ENCODE peak calls at places on chromosomes 4 and X, in six cellular contexts. One of them, this sample, is unnamed.

GRCh38 chrX:336227-336626 is 17.6 kb upstream of the GTPBP6 start:
- DNase-seq in Caco-2: no peak
- DNase-seq in neural progenitor cell: no peak
- DNase-seq in hepatocyte: no peak
- DNase-seq in cardiac fibroblast: no peak
- DNase-seq in suprapubic skin: no peak
- DNase-seq in this sample: no peak

GRCh38 chr4:147830987-147831386 is 99.1 kb downstream of the ARHGAP10 start:
- DNase-seq in Caco-2: no peak
- DNase-seq in neural progenitor cell: no peak
- DNase-seq in hepatocyte: peak; percentile 21
- DNase-seq in cardiac fibroblast: peak; percentile 62
- DNase-seq in suprapubic skin: no peak
- DNase-seq in this sample: peak; percentile 48

GRCh38 chr4:33200377-33200776 is 2480.2 kb downstream of the PCDH7 start:
- DNase-seq in Caco-2: no peak
- DNase-seq in neural progenitor cell: no peak
- DNase-seq in hepatocyte: no peak
- DNase-seq in cardiac fibroblast: peak; percentile 5
- DNase-seq in suprapubic skin: no peak
- DNase-seq in this sample: no peak

GRCh38 chrX:108163333-108164082 is 71.9 kb downstream of the ATG4A start:
- DNase-seq in Caco-2: no peak
- DNase-seq in neural progenitor cell: no peak
- DNase-seq in hepatocyte: no peak
- DNase-seq in cardiac fibroblast: no peak
- DNase-seq in suprapubic skin: no peak
- DNase-seq in this sample: no peak

GRCh38 chr4:107824367-107825071 is at the start of gene SGMS2:
- DNase-seq in Caco-2: peak; percentile 78
- DNase-seq in neural progenitor cell: peak; percentile 69
- DNase-seq in hepatocyte: peak; percentile 95
- DNase-seq in cardiac fibroblast: peak; percentile 93
- DNase-seq in suprapubic skin: peak; percentile 95
- DNase-seq in this sample: peak; percentile 85

GRCh38 chrX:115957862-115958490 is 212.6 kb upstream of the AGTR2 start:
- DNase-seq in Caco-2: no peak
- DNase-seq in neural progenitor cell: peak; percentile 49
- DNase-seq in hepatocyte: no peak
- DNase-seq in cardiac fibroblast: no peak
- DNase-seq in suprapubic skin: no peak
- DNase-seq in this sample: no peak

GRCh38 chr4:106256190-106256589 is 59.8 kb downstream of the TBCK start:
- DNase-seq in Caco-2: no peak
- DNase-seq in neural progenitor cell: no peak
- DNase-seq in hepatocyte: no peak
- DNase-seq in cardiac fibroblast: no peak
- DNase-seq in suprapubic skin: no peak
- DNase-seq in this sample: no peak

GRCh38 chrX:54865208-54865607 is 55.4 kb upstream of the TRO start:
- DNase-seq in Caco-2: no peak
- DNase-seq in neural progenitor cell: no peak
- DNase-seq in hepatocyte: no peak
- DNase-seq in cardiac fibroblast: no peak
- DNase-seq in suprapubic skin: no peak
- DNase-seq in this sample: no peak

GRCh38 chr4:184815046-184815877 is 10.5 kb downstream of the ACSL1 start:
- DNase-seq in Caco-2: peak; percentile 95
- DNase-seq in neural progenitor cell: peak; percentile 34
- DNase-seq in hepatocyte: peak; percentile 92
- DNase-seq in cardiac fibroblast: peak; percentile 80
- DNase-seq in suprapubic skin: peak; percentile 78
- DNase-seq in this sample: peak; percentile 80

GRCh38 chrX:14039344-14039743 is 9.7 kb upstream of the GEMIN8 start:
- DNase-seq in Caco-2: peak; percentile 34
- DNase-seq in neural progenitor cell: peak; percentile 57
- DNase-seq in hepatocyte: peak; percentile 62
- DNase-seq in cardiac fibroblast: peak; percentile 40
- DNase-seq in suprapubic skin: no peak
- DNase-seq in this sample: peak; percentile 50

GRCh38 chr4:57114973-57115372 is 4.8 kb upstream of the IGFBP7 start:
- DNase-seq in Caco-2: no peak
- DNase-seq in neural progenitor cell: no peak
- DNase-seq in hepatocyte: no peak
- DNase-seq in cardiac fibroblast: no peak
- DNase-seq in suprapubic skin: no peak
- DNase-seq in this sample: peak; percentile 62

GRCh38 chrX:96394566-96394965 is 290.1 kb upstream of the DIAPH2 start:
- DNase-seq in Caco-2: no peak
- DNase-seq in neural progenitor cell: no peak
- DNase-seq in hepatocyte: no peak
- DNase-seq in cardiac fibroblast: no peak
- DNase-seq in suprapubic skin: no peak
- DNase-seq in this sample: no peak

GRCh38 chr4:87058272-87059073 is 123.7 kb downstream of the AFF1 start:
- DNase-seq in Caco-2: no peak
- DNase-seq in neural progenitor cell: peak; percentile 72
- DNase-seq in hepatocyte: peak; percentile 39
- DNase-seq in cardiac fibroblast: no peak
- DNase-seq in suprapubic skin: no peak
- DNase-seq in this sample: no peak

GRCh38 chr4:121951570-121952110 is at the start of gene TRPC3:
- DNase-seq in Caco-2: no peak
- DNase-seq in neural progenitor cell: peak; percentile 67
- DNase-seq in hepatocyte: peak; percentile 47
- DNase-seq in cardiac fibroblast: peak; percentile 7
- DNase-seq in suprapubic skin: peak; percentile 77
- DNase-seq in this sample: peak; percentile 6

GRCh38 chr4:121946644-121947043 is 5.2 kb downstream of the TRPC3 start:
- DNase-seq in Caco-2: no peak
- DNase-seq in neural progenitor cell: no peak
- DNase-seq in hepatocyte: no peak
- DNase-seq in cardiac fibroblast: no peak
- DNase-seq in suprapubic skin: no peak
- DNase-seq in this sample: no peak

GRCh38 chr4:121950680-121951569 is 935 bp downstream of the TRPC3 start:
- DNase-seq in Caco-2: no peak
- DNase-seq in neural progenitor cell: peak; percentile 39
- DNase-seq in hepatocyte: peak; percentile 49
- DNase-seq in cardiac fibroblast: peak; percentile 11
- DNase-seq in suprapubic skin: peak; percentile 79
- DNase-seq in this sample: peak; percentile 16

GRCh38 chr4:121952290-121952689 is 430 bp upstream of the TRPC3 start:
- DNase-seq in Caco-2: no peak
- DNase-seq in neural progenitor cell: no peak
- DNase-seq in hepatocyte: no peak
- DNase-seq in cardiac fibroblast: no peak
- DNase-seq in suprapubic skin: no peak
- DNase-seq in this sample: no peak

DNA sequence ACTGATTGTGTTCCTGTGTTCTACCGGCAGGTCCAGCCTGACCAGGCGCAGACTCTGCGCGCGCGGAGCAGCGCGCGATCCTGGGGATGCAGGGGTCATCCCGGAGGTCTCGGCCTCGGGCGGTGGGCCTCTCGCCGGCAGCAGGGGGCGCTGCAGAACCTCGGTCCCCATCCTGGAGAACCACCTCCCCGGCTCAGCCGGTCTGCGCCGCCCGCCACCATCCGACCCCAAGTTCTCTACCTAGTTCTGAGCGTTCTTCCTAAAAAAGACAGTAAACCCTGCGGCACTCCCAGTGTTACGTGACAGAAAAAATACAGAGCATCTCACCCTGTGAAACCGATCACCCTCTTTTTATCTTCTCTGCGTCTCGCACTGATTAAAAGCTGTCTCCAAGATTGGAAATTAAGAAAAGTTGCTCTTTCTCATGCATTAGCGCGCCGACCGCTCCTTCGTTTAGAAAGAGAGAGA is 1.6 kb downstream of the TRPC3 start:
- DNase-seq in Caco-2: peak; percentile 83
- DNase-seq in neural progenitor cell: peak; percentile 93
- DNase-seq in hepatocyte: peak; percentile 88
- DNase-seq in cardiac fibroblast: peak; percentile 64
- DNase-seq in suprapubic skin: peak; percentile 84
- DNase-seq in this sample: peak; percentile 70
- TF ChIP-seq CTCF in Caco-2: peak; percentile 77
- TF ChIP-seq CTCF in neural progenitor cell: peak; percentile 86
- TF ChIP-seq CTCF in hepatocyte: peak; percentile 86
- TF ChIP-seq CTCF in cardiac fibroblast: peak; percentile 70
- TF ChIP-seq CTCF in suprapubic skin: peak; percentile 16
- TF ChIP-seq CTCF in this sample: peak; percentile 80

GRCh38 chr4:44725861-44726820 is at the start of gene GNPDA2:
- DNase-seq in Caco-2: peak; percentile 88
- DNase-seq in neural progenitor cell: peak; percentile 91
- DNase-seq in hepatocyte: peak; percentile 95
- DNase-seq in cardiac fibroblast: peak; percentile 94
- DNase-seq in suprapubic skin: peak; percentile 93
- DNase-seq in this sample: peak; percentile 91

GRCh38 chr4:44727471-44727870 is 1.1 kb upstream of the GNPDA2 start:
- DNase-seq in Caco-2: no peak
- DNase-seq in neural progenitor cell: no peak
- DNase-seq in hepatocyte: no peak
- DNase-seq in cardiac fibroblast: no peak
- DNase-seq in suprapubic skin: no peak
- DNase-seq in this sample: no peak

GRCh38 chr4:44722001-44722400 is 4.4 kb downstream of the GNPDA2 start:
- DNase-seq in Caco-2: no peak
- DNase-seq in neural progenitor cell: no peak
- DNase-seq in hepatocyte: no peak
- DNase-seq in cardiac fibroblast: no peak
- DNase-seq in suprapubic skin: no peak
- DNase-seq in this sample: no peak

GRCh38 chr4:44725166-44725565 is 1.2 kb downstream of the GNPDA2 start:
- DNase-seq in Caco-2: no peak
- DNase-seq in neural progenitor cell: peak; percentile 6
- DNase-seq in hepatocyte: peak; percentile 9
- DNase-seq in cardiac fibroblast: peak; percentile 5
- DNase-seq in suprapubic skin: no peak
- DNase-seq in this sample: peak; percentile 8
- H3K4me3 ChIP-seq in Caco-2: peak overlapping the region; percentile 74
- H3K4me3 ChIP-seq in neural progenitor cell: peak overlapping the region; percentile 72
- H3K4me3 ChIP-seq in hepatocyte: peak overlapping the region; percentile 80
- H3K4me3 ChIP-seq in cardiac fibroblast: peak overlapping the region; percentile 90
- H3K4me3 ChIP-seq in suprapubic skin: peak overlapping the region; percentile 80
- H3K4me3 ChIP-seq in this sample: peak overlapping the region; percentile 84

DNA sequence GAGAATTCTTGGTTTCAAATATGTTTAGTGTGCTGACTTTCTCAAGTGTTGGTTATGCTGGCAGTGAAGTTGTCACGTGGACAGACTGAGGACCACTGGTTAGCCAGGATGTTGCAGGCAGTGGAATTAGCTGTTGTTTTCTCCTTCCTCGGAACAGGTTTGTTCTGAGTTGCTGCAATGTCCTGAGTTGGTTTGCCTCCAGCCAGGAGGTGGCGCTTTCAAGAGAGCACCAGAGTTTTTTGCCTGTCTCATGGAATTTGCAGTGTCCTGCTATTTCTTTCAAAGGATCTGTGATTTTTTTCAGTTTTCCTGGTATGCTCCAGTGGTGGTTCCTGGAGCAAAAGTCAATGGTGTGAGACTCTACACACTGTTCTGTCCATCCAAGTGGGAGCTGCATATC is 158.1 kb upstream of the CXorf66 start:
- DNase-seq in Caco-2: no peak
- DNase-seq in neural progenitor cell: peak; percentile 17
- DNase-seq in hepatocyte: no peak
- DNase-seq in cardiac fibroblast: no peak
- DNase-seq in suprapubic skin: no peak
- DNase-seq in this sample: peak; percentile 5
- TF ChIP-seq CTCF in Caco-2: no peak
- TF ChIP-seq CTCF in neural progenitor cell: peak; percentile 52
- TF ChIP-seq CTCF in hepatocyte: peak; percentile 35
- TF ChIP-seq CTCF in cardiac fibroblast: no peak
- TF ChIP-seq CTCF in suprapubic skin: no peak
- TF ChIP-seq CTCF in this sample: peak; percentile 46

GRCh38 chr4:2797188-2797544 is 4.3 kb downstream of the SH3BP2 start:
- DNase-seq in Caco-2: peak; percentile 21
- DNase-seq in neural progenitor cell: peak; percentile 1
- DNase-seq in hepatocyte: peak; percentile 2
- DNase-seq in cardiac fibroblast: no peak
- DNase-seq in suprapubic skin: peak; percentile 73
- DNase-seq in this sample: no peak

GRCh38 chr4:2794707-2795557 is 2.0 kb downstream of the SH3BP2 start:
- DNase-seq in Caco-2: peak; percentile 22
- DNase-seq in neural progenitor cell: peak; percentile 1
- DNase-seq in hepatocyte: peak; percentile 68
- DNase-seq in cardiac fibroblast: peak; percentile 90
- DNase-seq in suprapubic skin: peak; percentile 83
- DNase-seq in this sample: peak; percentile 75

GRCh38 chr4:2797545-2798305 is 4.8 kb downstream of the SH3BP2 start:
- DNase-seq in Caco-2: peak; percentile 21
- DNase-seq in neural progenitor cell: peak; percentile 1
- DNase-seq in hepatocyte: no peak
- DNase-seq in cardiac fibroblast: no peak
- DNase-seq in suprapubic skin: peak; percentile 78
- DNase-seq in this sample: no peak

GRCh38 chr4:2795558-2796260 is 2.8 kb downstream of the SH3BP2 start:
- DNase-seq in Caco-2: peak; percentile 28
- DNase-seq in neural progenitor cell: peak; percentile 1
- DNase-seq in hepatocyte: peak; percentile 10
- DNase-seq in cardiac fibroblast: no peak
- DNase-seq in suprapubic skin: peak; percentile 76
- DNase-seq in this sample: no peak

DNA sequence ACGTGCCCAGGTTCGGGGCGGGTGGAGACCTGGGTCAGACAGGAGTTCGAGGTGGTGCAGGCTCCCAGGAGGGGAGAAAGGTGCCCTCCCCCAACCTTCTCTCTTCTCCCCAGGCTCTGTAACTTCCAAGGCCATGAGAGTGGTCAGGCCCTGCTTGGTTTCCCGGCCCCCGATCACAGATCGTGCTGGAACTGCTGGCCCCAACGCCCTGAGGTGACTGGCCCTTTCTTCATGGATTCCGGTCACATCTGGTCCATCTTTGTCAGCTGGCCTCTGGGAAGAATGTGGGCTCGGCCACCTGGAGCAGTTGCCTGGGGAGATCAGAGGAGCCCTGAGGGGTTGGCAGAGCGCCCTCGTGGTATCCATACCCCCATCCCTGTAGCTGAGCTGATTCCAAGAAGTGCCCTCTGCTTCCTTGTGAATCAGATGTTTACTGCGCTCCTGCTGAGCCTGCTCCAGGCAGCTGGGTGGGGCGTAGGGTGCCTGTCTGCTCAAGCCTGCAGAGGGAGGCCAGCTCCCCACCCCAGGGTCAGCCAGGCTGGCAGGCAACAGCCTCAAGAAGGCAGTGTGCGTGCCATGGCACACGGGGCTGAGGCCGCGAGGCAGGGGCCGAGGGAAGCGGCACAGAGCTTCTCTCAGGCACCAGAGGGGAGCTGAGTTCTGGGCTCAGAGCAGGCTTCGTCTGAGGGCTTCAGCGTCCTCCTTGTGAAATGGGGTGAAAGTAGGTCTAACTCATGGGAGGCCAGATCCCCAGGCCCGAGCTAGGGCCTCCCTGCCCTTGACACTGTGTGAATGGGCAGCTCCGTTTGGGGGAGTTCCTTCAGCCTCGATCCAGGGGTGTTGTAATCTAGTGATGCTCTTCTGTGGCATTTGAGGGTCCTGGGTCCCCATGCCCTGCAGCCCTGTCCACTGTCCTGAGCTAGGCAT is 3.6 kb downstream of the SH3BP2 start:
- DNase-seq in Caco-2: peak; percentile 26
- DNase-seq in neural progenitor cell: peak; percentile 31
- DNase-seq in hepatocyte: peak; percentile 75
- DNase-seq in cardiac fibroblast: peak; percentile 46
- DNase-seq in suprapubic skin: peak; percentile 78
- DNase-seq in this sample: peak; percentile 64
- H3K4me3 ChIP-seq in Caco-2: no peak overlapping the region
- H3K4me3 ChIP-seq in neural progenitor cell: no peak overlapping the region
- H3K4me3 ChIP-seq in hepatocyte: no peak overlapping the region
- H3K4me3 ChIP-seq in cardiac fibroblast: no peak overlapping the region
- H3K4me3 ChIP-seq in suprapubic skin: peak overlapping the region; percentile 4
- H3K4me3 ChIP-seq in this sample: no peak overlapping the region

This sample was measured in astrocyte of the spinal cord.